ENCODE peak calls at places on chromosomes 11 and 22, in eight cellular contexts. K, S, C, N, J, I, X and H are unnamed samples.

GRCh38 chr11:3163241-3163981 is 1.7 kb downstream of the OSBPL5 start:
- DNase-seq in C (no peak), S (no peak), I (no peak), N (no peak), J (no peak), X (no peak), K (no peak), H (peak)

GRCh38 chr22:22938672-22939536 is 51.3 kb downstream of the IGLL5 start:
- DNase-seq in J (no peak), X (no peak), K (no peak), I (no peak), S (no peak), N (no peak), C (no peak), H (no peak)

GRCh38 chr11:8707541-8708270 is 25.1 kb downstream of the RPL27A start:
- DNase-seq in I (no peak), C (no peak), X (no peak), K (no peak), J (no peak), S (no peak), N (no peak), H (no peak)

GRCh38 chr11:127639916-127640315 is 639.3 kb upstream of the KIRREL3 start:
- DNase-seq in S (no peak), N (peak), J (peak), K (no peak), X (no peak), I (no peak), C (no peak), H (no peak)

GRCh38 chr22:28247667-28248363 is 328.8 kb upstream of the PITPNB start:
- DNase-seq in J (no peak), C (peak), S (no peak), X (no peak), N (no peak), K (no peak), I (no peak), H (no peak)

GRCh38 chr11:1768141-1768469 is 4.4 kb upstream of the CTSD start:
- DNase-seq in K (no peak), N (no peak), S (no peak), C (no peak), X (no peak), I (no peak), J (no peak), H (no peak)

GRCh38 chr22:38655532-38656255 is 498 bp downstream of the FAM227A start:
- DNase-seq in X (no peak), I (peak), S (no peak), K (no peak), J (peak), N (no peak), C (no peak), H (peak)

GRCh38 chr11:109858152-109858551 is 235.0 kb upstream of the ZC3H12C start:
- DNase-seq in S (no peak), I (no peak), N (no peak), X (no peak), C (no peak), K (no peak), J (peak), H (no peak)

GRCh38 chr11:73085189-73085875 is 56.8 kb downstream of the FCHSD2 start:
- DNase-seq in I (no peak), K (no peak), C (no peak), S (no peak), X (no peak), N (peak), J (peak), H (no peak)

GRCh38 chr22:21942407-21942895 is 10.2 kb downstream of the PPM1F start:
- DNase-seq in C (no peak), K (no peak), I (peak), N (peak), J (peak), S (no peak), X (peak), H (peak)

GRCh38 chr11:1779806-1780699 is 16.3 kb upstream of the CTSD start:
- DNase-seq in J (no peak), K (no peak), X (no peak), N (no peak), C (no peak), I (no peak), S (no peak), H (no peak)

GRCh38 chr22:49291169-49291568 is 536.5 kb downstream of the BRD1 start:
- DNase-seq in K (no peak), I (no peak), N (no peak), J (no peak), C (no peak), S (no peak), X (no peak), H (no peak)

GRCh38 chr11:2480874-2481220 is 36.0 kb downstream of the KCNQ1 start:
- DNase-seq in N (no peak), C (no peak), K (no peak), X (no peak), J (no peak), S (no peak), I (no peak), H (peak)

GRCh38 chr11:79335681-79336080 is 105.1 kb downstream of the TENM4 start:
- DNase-seq in N (no peak), J (no peak), I (no peak), S (no peak), K (no peak), C (no peak), X (no peak), H (peak)

GRCh38 chr11:2092956-2093412 is 46.2 kb downstream of the IGF2 start:
- DNase-seq in S (peak), C (no peak), N (peak), J (peak), K (peak), X (peak), I (peak), H (peak)

GRCh38 chr11:94737171-94737611 is 31.0 kb upstream of the AMOTL1 start:
- DNase-seq in C (no peak), S (no peak), K (no peak), X (peak), I (peak), J (peak), N (no peak), H (no peak)

GRCh38 chr22:47558828-47559700 is 796.6 kb downstream of the TBC1D22A start:
- DNase-seq in I (no peak), C (no peak), N (no peak), S (no peak), K (no peak), X (no peak), J (no peak), H (no peak)

GRCh38 chr11:131246589-131247164 is 123.7 kb upstream of the NTM start:
- DNase-seq in X (peak), N (no peak), I (no peak), C (peak), S (no peak), J (no peak), K (no peak), H (peak)

GRCh38 chr11:6693342-6694228 is 10.4 kb upstream of the MRPL17 start:
- DNase-seq in C (no peak), X (peak), J (peak), I (peak), N (peak), K (peak), S (peak), H (peak)

GRCh38 chr22:44914026-44914721 is 95.6 kb downstream of the PHF21B start:
- DNase-seq in C (no peak), I (no peak), J (no peak), K (no peak), N (no peak), S (no peak), X (no peak), H (no peak)

GRCh38 chr22:31036671-31037550 is 44.2 kb upstream of the SMTN start:
- DNase-seq in K (no peak), S (no peak), N (peak), I (no peak), J (peak), X (peak), C (no peak), H (no peak)

GRCh38 chr22:20750461-20751184 is 23.3 kb upstream of the SERPIND1 start:
- DNase-seq in I (peak), K (peak), J (peak), X (peak), C (no peak), S (peak), N (peak), H (peak)

GRCh38 chr11:129249923-129250322 is 57.8 kb upstream of the ARHGAP32 start:
- DNase-seq in N (peak), S (no peak), C (no peak), X (no peak), J (peak), K (no peak), I (no peak), H (no peak)

GRCh38 chr11:134050541-134051383 is 18.1 kb upstream of the JAM3 start:
- DNase-seq in C (no peak), J (no peak), I (peak), K (peak), N (peak), S (peak), X (peak), H (peak)

GRCh38 chr11:123231263-123231662 is 36.2 kb upstream of the CLMP start:
- DNase-seq in K (no peak), N (no peak), J (peak), X (no peak), S (no peak), C (no peak), I (no peak), H (peak)